ENCODE peak calls at places on chromosomes 12 and 14, in eight cellular contexts. E is psoas muscle, V is A549, Q is IMR-90, N is MM.1S, B is cardiac muscle cell, S is SK-N-SH, M is choroid plexus epithelial cell. W is an unnamed sample.

GRCh38 chr14:35400707-35401421 is 3.7 kb downstream of the NFKBIA start:
- DNase-seq in E (no peak), V (no peak), Q (no peak), N (no peak), B (peak; percentile 62), S (no peak), M (peak; percentile 62), W (no peak)

GRCh38 chr14:29645117-29645516 is 282.5 kb downstream of the PRKD1 start:
- DNase-seq in E (no peak), V (no peak), Q (peak; percentile 2), N (no peak), B (no peak), S (no peak), M (no peak), W (no peak)

GRCh38 chr14:27077181-27077738 is 479.4 kb upstream of the NOVA1 start:
- DNase-seq in E (no peak), V (no peak), Q (no peak), N (no peak), B (no peak), S (no peak), M (no peak), W (no peak)

GRCh38 chr12:50620050-50620974 is 115.5 kb downstream of the DIP2B start:
- DNase-seq in E (no peak), V (no peak), Q (peak; percentile 95), N (no peak), B (peak; percentile 87), S (no peak), M (peak; percentile 92), W (no peak)

GRCh38 chr12:65450610-65451009 is 172.1 kb downstream of the MSRB3 start:
- DNase-seq in E (no peak), V (no peak), Q (no peak), N (no peak), B (no peak), S (no peak), M (peak; percentile 23), W (no peak)

GRCh38 chr12:112514926-112515642 is 96.3 kb downstream of the PTPN11 start:
- DNase-seq in E (no peak), V (no peak), Q (no peak), N (no peak), B (peak; percentile 4), S (no peak), M (no peak), W (no peak)

GRCh38 chr14:104547310-104547997 is 32.1 kb upstream of the C14orf180 start:
- DNase-seq in E (no peak), V (no peak), Q (no peak), N (no peak), B (no peak), S (peak; percentile 18), M (no peak), W (peak; percentile 36)

GRCh38 chr12:31749024-31749704 is 20.3 kb upstream of the AMN1 start:
- DNase-seq in E (peak; percentile 35), V (peak; percentile 98), Q (peak; percentile 98), N (peak; percentile 90), B (peak; percentile 91), S (no peak), M (peak; percentile 97), W (peak; percentile 64)

GRCh38 chr12:122830517-122831214 is 4.6 kb upstream of the HIP1R start:
- DNase-seq in E (no peak), V (peak; percentile 63), Q (peak; percentile 81), N (no peak), B (peak; percentile 75), S (no peak), M (peak; percentile 79), W (no peak)

GRCh38 chr12:33828326-33828725 is 194.0 kb upstream of the ALG10 start:
- DNase-seq in E (no peak), V (no peak), Q (no peak), N (no peak), B (no peak), S (no peak), M (no peak), W (no peak)

GRCh38 chr12:124867389-124867930 is 3.8 kb upstream of the SCARB1 start:
- DNase-seq in E (no peak), V (no peak), Q (peak; percentile 81), N (no peak), B (peak; percentile 75), S (no peak), M (peak; percentile 62), W (no peak)

GRCh38 chr14:99736600-99737371 is 52.7 kb downstream of the CYP46A1 start:
- DNase-seq in E (no peak), V (no peak), Q (no peak), N (no peak), B (no peak), S (no peak), M (no peak), W (no peak)
- H3K4me3 ChIP-seq in E (peak overlapping the region; percentile 71), V (peak overlapping the region; percentile 45), Q (no peak overlapping the region), N (no peak overlapping the region), B (no peak overlapping the region), S (no peak overlapping the region), M (no peak overlapping the region), W (peak overlapping the region; percentile 41)

GRCh38 chr14:63891148-63891964 is 38.6 kb downstream of the SYNE2 start:
- DNase-seq in E (no peak), V (no peak), Q (no peak), N (no peak), B (peak; percentile 48), S (no peak), M (peak; percentile 25), W (no peak)

GRCh38 chr14:63897706-63898105 is 44.9 kb downstream of the SYNE2 start:
- DNase-seq in E (no peak), V (no peak), Q (peak; percentile 70), N (no peak), B (peak; percentile 85), S (no peak), M (peak; percentile 62), W (no peak)

GRCh38 chr14:63893701-63894458 is 41.1 kb downstream of the SYNE2 start:
- DNase-seq in E (peak; percentile 79), V (no peak), Q (peak; percentile 91), N (no peak), B (peak; percentile 98), S (no peak), M (peak; percentile 97), W (peak; percentile 70)

GRCh38 chr14:63896278-63896720 is 43.5 kb downstream of the SYNE2 start:
- DNase-seq in E (peak; percentile 37), V (no peak), Q (peak; percentile 71), N (no peak), B (peak; percentile 99), S (peak; percentile 34), M (peak; percentile 96), W (peak; percentile 57)

DNA sequence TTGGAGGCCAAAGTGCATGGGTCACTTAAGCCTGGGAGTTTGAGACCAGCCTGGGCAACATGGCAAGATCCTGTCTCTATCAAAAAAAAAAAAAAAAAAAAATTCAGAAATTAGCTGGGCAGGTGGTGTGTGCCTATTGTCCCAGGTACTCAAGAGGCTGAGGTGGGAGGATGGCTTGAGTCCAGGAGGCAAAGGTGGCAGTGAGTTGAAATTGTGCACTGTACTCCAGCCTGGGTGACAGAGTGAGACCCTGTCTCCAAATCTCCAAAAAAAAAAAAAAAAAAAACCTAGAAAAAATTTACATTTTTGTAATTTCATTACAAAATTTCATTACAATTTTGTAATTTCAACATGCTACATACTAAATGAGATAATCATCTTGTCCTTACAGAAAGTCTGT is 42.7 kb downstream of the SYNE2 start:
- DNase-seq in E (no peak), V (no peak), Q (no peak), N (no peak), B (no peak), S (no peak), M (no peak), W (no peak)
- TF ChIP-seq CTCF in E (no peak), V (no peak), Q (no peak), N (no peak), B (no peak), S (no peak), M (no peak), W (no peak)

DNA sequence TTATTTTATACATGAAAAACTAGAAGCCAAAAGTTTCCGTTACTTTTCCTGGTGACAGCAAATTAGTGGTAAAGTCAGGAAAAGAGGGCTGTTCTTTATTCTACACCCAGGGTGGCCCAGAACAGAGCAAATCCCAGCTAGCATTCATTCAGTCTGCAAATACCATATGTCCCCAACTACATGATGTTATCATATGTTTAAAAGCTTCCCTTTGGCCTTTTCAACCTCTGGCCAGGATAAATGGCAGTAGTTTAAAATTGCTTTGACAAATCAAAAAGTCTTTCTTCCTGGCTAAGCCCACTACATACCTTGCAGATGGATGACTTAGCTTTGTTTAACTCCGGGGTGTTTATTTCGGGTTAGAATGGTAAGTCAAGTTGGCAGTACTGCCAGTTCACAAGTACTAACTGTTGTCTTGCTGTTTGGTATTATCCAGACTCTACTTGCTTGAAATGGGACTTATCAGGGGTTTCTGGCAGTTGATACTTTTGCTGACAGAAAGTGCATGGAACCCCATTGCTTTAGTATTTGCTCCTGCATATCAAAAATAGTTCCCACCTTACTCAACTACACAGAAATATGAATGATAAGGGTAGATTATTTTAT is 69.7 kb downstream of the PKP2 start:
- DNase-seq in E (no peak), V (no peak), Q (no peak), N (no peak), B (no peak), S (peak; percentile 65), M (peak; percentile 17), W (no peak)
- H3K4me3 ChIP-seq in E (no peak overlapping the region), V (no peak overlapping the region), Q (no peak overlapping the region), N (no peak overlapping the region), B (no peak overlapping the region), S (no peak overlapping the region), M (no peak overlapping the region), W (no peak overlapping the region)

DNA sequence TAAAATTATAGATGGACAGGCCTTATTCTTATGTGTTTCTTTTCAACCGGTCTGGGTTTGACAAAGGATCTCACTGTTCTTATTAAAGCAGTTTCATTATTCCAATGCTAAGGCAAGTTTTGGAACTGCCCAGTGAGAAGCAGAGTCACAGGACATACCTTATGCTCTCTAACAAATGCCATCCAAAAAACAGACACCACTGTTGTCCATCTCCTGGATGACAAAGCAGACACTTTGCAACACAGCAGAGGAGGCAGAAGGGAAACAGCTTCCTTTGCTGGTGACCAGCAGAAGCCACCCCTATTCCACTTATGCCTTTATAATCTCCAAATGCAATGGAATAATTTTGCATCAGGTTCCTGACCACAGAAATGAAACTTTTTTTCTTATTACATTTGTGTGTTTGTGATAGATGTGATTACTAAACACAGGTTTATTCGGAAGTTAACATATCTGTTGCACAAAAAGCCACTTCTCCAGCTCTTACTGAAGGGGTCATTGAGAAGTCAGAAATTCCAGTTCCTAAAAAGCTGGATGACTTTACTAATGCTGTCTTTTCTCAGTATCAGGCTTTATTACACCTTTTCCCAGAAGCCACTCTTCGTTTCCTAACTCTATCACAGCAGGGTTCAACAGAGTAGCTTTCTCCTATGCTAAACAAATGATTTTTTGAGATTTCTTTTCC is 115.6 kb downstream of the BTG1 start:
- DNase-seq in E (no peak), V (no peak), Q (no peak), N (no peak), B (no peak), S (no peak), M (peak; percentile 63), W (no peak)
- TF ChIP-seq CTCF in E (no peak), V (no peak), Q (no peak), N (no peak), B (no peak), S (no peak), M (no peak), W (no peak)

DNA sequence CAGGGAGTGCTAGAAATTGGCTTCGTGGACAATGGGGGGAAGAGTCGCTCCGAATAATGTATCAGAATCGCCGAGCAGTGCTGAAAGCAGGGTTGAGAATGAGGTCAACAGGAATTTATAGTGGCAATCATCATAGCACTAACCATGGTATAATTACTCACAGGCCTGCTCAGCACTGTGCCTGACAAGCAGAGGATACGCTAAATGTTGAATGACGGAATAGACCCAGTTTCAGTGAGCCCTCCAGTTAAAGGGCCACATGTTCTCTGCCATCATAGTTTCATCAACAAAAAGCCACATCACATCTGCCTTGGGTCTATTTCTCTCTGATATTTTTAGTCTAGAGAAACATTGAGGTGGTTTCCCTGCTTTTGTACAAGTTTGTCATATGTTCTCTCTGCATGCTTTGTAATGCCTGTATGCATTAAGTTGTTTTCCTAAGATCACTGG is 130.3 kb upstream of the EGLN3 start:
- DNase-seq in E (no peak), V (no peak), Q (no peak), N (no peak), B (peak; percentile 42), S (no peak), M (peak; percentile 65), W (no peak)
- H3K4me3 ChIP-seq in E (peak overlapping the region; percentile 49), V (no peak overlapping the region), Q (no peak overlapping the region), N (no peak overlapping the region), B (no peak overlapping the region), S (no peak overlapping the region), M (no peak overlapping the region), W (no peak overlapping the region)

W was measured in right lobe of liver.